ENCODE peak calls at places on chromosome 10, in nine cellular contexts. S, R, Q, P, Z, T, W, A and H are unnamed samples.

GRCh38 chr10:51892965-51893658 is 193.7 kb upstream of the CSTF2T start:
- DNase-seq in S (no peak), R (peak), Q (peak), P (no peak), Z (peak), T (no peak), W (peak), A (peak), H (no peak)

GRCh38 chr10:126843299-126843934 is 61.8 kb upstream of the DOCK1 start:
- DNase-seq in S (no peak), R (no peak), Q (no peak), P (no peak), Z (no peak), T (no peak), W (no peak), A (no peak), H (no peak)

GRCh38 chr10:133059093-133059470 is 28.6 kb upstream of the ADGRA1 start:
- DNase-seq in S (no peak), R (no peak), Q (no peak), P (no peak), Z (no peak), T (no peak), W (no peak), A (no peak), H (no peak)

GRCh38 chr10:127415116-127415515 is 134.0 kb upstream of the NPS start:
- DNase-seq in S (no peak), R (no peak), Q (no peak), P (no peak), Z (no peak), T (no peak), W (no peak), A (no peak), H (no peak)

GRCh38 chr10:117165557-117166419 is 27.7 kb upstream of the VAX1 start:
- DNase-seq in S (no peak), R (peak), Q (peak), P (no peak), Z (peak), T (no peak), W (peak), A (peak), H (peak)

GRCh38 chr10:133608855-133609254 is 17.7 kb downstream of the FRG2B start:
- DNase-seq in S (no peak), R (peak), Q (peak), P (no peak), Z (no peak), T (no peak), W (peak), A (no peak), H (no peak)

GRCh38 chr10:20455774-20456173 is 441.3 kb downstream of the NEBL start:
- DNase-seq in S (no peak), R (no peak), Q (no peak), P (no peak), Z (no peak), T (no peak), W (no peak), A (no peak), H (no peak)

GRCh38 chr10:25232229-25232628 is 57.4 kb downstream of the GPR158 start:
- DNase-seq in S (no peak), R (no peak), Q (no peak), P (no peak), Z (no peak), T (no peak), W (no peak), A (no peak), H (no peak)

GRCh38 chr10:124762281-124762680 is 18.1 kb upstream of the FAM53B start:
- DNase-seq in S (no peak), R (no peak), Q (no peak), P (no peak), Z (no peak), T (no peak), W (no peak), A (no peak), H (no peak)

GRCh38 chr10:119302591-119303253 is 95.4 kb downstream of the GRK5 start:
- DNase-seq in S (no peak), R (no peak), Q (no peak), P (no peak), Z (no peak), T (no peak), W (no peak), A (no peak), H (no peak)

GRCh38 chr10:79226391-79227245 is 120.7 kb upstream of the PPIF start:
- DNase-seq in S (no peak), R (peak), Q (no peak), P (no peak), Z (no peak), T (no peak), W (no peak), A (no peak), H (no peak)

GRCh38 chr10:77582710-77583115 is 54.9 kb downstream of the KCNMA1 start:
- DNase-seq in S (peak), R (no peak), Q (peak), P (peak), Z (peak), T (no peak), W (peak), A (no peak), H (peak)

GRCh38 chr10:87861566-87861952 is 1.8 kb downstream of the KLLN start:
- DNase-seq in S (no peak), R (no peak), Q (peak), P (peak), Z (peak), T (no peak), W (peak), A (no peak), H (peak)